ENCODE peak calls at places on chromosomes 16 and 17, in nine cellular contexts. W is endothelial cell, P is tibial artery, Z is mammary epithelial cell, X is mucosa of descending colon, I is AG04450, L is cardiac muscle cell, O is HL-60, Y is heart right ventricle. F is an unnamed sample.

GRCh38 chr17:67779098-67779672 is 46.1 kb upstream of the BPTF start:
- DNase-seq in W (peak), P (peak), Z (peak), X (peak), I (no peak), L (peak), O (peak), Y (peak), F (no peak)

GRCh38 chr17:77741109-77741508 is 217.4 kb upstream of the TNRC6C start:
- DNase-seq in W (no peak), P (no peak), Z (no peak), X (no peak), I (no peak), L (no peak), O (peak), Y (no peak), F (no peak)

GRCh38 chr17:42285346-42286050 is 2.8 kb upstream of the STAT5A start:
- DNase-seq in W (no peak), P (no peak), Z (no peak), X (no peak), I (no peak), L (no peak), O (no peak), Y (no peak), F (no peak)

GRCh38 chr16:86346034-86346433 is 164.3 kb upstream of the FOXF1 start:
- DNase-seq in W (no peak), P (no peak), Z (no peak), X (no peak), I (no peak), L (no peak), O (no peak), Y (no peak), F (no peak)

GRCh38 chr17:57954421-57955182 is 610 bp downstream of the CUEDC1 start:
- DNase-seq in W (peak), P (peak), Z (no peak), X (peak), I (no peak), L (peak), O (no peak), Y (peak), F (no peak)

GRCh38 chr17:40895106-40895730 is 10.2 kb upstream of the KRT20 start:
- DNase-seq in W (no peak), P (no peak), Z (no peak), X (no peak), I (no peak), L (no peak), O (peak), Y (no peak), F (no peak)

GRCh38 chr16:87790278-87791023 is 24.7 kb upstream of the KLHDC4 start:
- DNase-seq in W (no peak), P (peak), Z (peak), X (no peak), I (no peak), L (no peak), O (no peak), Y (peak), F (no peak)

GRCh38 chr16:3131755-3132377 is 3.0 kb upstream of the ZNF213 start:
- DNase-seq in W (peak), P (no peak), Z (no peak), X (peak), I (no peak), L (peak), O (peak), Y (no peak), F (no peak)

GRCh38 chr17:12961655-12962054 is 56.2 kb downstream of the ELAC2 start:
- DNase-seq in W (no peak), P (no peak), Z (no peak), X (no peak), I (no peak), L (no peak), O (no peak), Y (no peak), F (no peak)

GRCh38 chr16:84849751-84850150 is 30.0 kb downstream of the CRISPLD2 start:
- DNase-seq in W (no peak), P (no peak), Z (no peak), X (no peak), I (no peak), L (no peak), O (no peak), Y (no peak), F (no peak)

GRCh38 chr17:18181358-18181757 is 2.3 kb upstream of the ALKBH5 start:
- DNase-seq in W (no peak), P (no peak), Z (peak), X (no peak), I (no peak), L (no peak), O (no peak), Y (no peak), F (no peak)

GRCh38 chr17:41772586-41773189 is 13.8 kb downstream of the JUP start:
- DNase-seq in W (no peak), P (no peak), Z (no peak), X (peak), I (no peak), L (no peak), O (no peak), Y (no peak), F (no peak)

GRCh38 chr16:84843149-84844048 is 23.6 kb downstream of the CRISPLD2 start:
- DNase-seq in W (no peak), P (no peak), Z (no peak), X (no peak), I (no peak), L (no peak), O (no peak), Y (no peak), F (no peak)

DNA sequence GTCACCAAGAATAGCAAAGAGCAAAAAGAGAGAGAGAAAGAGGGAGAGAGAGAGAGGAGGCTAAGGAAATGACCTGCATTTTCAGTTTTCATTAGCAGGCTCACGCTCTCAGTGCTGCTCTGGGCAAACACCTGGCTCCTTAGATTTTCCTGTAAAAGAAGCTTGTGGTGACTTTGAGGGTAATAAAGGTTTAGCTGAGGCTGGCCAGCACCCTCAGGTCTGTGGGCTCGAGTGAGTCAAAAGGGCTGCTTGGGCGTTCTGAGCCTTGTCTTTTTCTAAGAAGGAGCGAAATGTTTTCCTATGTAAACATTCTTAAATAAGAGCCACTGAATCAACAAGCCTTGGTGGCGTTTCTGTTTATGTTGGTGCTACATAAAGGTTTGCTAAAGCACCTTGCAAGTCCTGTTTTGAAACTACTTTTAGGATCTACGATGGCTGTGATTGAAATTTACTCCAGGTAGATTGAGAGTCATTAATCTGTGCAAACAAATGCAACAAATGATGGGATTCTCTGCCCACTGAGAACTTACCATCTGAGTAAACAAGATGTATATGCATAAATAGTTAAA is 38.8 kb downstream of the SHISA6 start:
- DNase-seq in W (no peak), P (no peak), Z (no peak), X (no peak), I (no peak), L (no peak), O (no peak), Y (no peak), F (no peak)
- TF ChIP-seq CTCF in W (no peak), P (no peak), Z (no peak), X (no peak), I (no peak), L (no peak), O (no peak), Y (no peak), F (no peak)

DNA sequence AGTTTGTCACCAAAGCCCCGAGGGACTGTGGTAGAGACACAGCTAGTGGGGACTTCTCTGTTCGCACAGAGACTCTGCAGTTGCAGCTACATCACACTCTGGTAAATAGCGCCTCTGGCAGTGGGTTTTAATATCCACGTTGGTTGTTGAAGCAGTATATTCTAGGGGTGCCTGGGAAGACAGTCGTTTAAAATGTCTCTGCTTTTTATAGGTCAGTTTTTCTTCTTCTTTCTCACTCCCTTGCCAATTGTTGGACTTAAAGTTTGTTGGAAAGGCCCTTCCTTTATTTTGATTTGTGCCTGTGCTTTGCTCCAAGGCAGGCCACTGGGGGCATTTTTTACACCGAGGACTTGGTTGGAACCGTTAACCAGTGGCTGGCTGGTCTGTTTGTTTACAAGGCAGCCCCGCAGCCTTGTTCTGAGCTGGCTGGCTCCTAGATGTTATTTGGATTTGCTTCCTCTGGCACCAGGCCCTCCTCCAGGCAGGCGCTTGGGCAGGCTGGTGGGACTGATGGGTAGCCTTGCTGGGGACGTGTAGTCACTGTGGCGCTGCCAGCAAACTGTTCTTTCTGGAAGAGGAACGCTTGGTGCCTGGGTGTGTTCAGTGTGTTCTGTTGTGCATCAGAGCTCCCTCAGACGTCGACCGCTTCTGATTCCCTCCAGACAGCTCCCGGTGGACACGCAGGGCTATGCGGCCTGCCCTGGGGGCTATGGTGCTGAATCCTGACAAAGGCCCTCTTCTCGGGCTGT is 218.2 kb upstream of the CHMP6 start:
- DNase-seq in W (no peak), P (peak), Z (no peak), X (no peak), I (no peak), L (no peak), O (no peak), Y (peak), F (no peak)
- TF ChIP-seq CTCF in W (no peak), P (no peak), Z (no peak), X (no peak), I (peak), L (no peak), O (no peak), Y (no peak), F (no peak)

GRCh38 chr16:12255919-12256665 is 279.6 kb downstream of the SNX29 start:
- DNase-seq in W (no peak), P (no peak), Z (peak), X (no peak), I (no peak), L (no peak), O (no peak), Y (no peak), F (no peak)
- TF ChIP-seq CTCF in W (no peak), P (no peak), Z (no peak), X (no peak), I (no peak), L (no peak), O (no peak), Y (no peak), F (no peak)

DNA sequence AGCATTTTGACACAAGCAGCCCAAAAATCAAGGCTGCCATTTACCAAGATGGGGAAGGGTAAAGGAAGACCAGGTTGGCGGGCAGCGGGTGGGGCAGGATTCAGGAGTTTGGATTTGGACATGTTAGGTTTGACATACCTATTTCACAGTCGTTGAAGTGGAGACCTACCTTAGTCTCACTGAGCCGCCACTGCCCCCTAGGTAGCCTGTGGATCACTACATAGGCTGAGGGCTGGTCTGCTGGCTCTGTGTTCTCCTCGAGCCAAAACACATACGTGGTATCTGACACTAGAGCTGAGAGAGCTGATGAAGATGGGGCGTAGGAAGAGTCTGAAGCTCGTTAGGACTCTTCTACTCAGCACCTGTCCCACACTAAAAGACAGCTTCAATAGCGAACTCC is 115.1 kb downstream of the HIC1 start:
- DNase-seq in W (peak), P (no peak), Z (no peak), X (peak), I (no peak), L (no peak), O (no peak), Y (no peak), F (no peak)
- TF ChIP-seq CTCF in W (no peak), P (no peak), Z (no peak), X (no peak), I (peak), L (peak), O (no peak), Y (no peak), F (peak)

GRCh38 chr16:19419691-19420060 is 2.0 kb downstream of the TMC5 start:
- DNase-seq in W (no peak), P (no peak), Z (peak), X (no peak), I (no peak), L (no peak), O (no peak), Y (no peak), F (no peak)
- TF ChIP-seq CTCF in W (no peak), P (no peak), Z (no peak), X (no peak), I (no peak), L (no peak), O (no peak), Y (no peak), F (no peak)

GRCh38 chr16:1432388-1433262 is 1.7 kb downstream of the PERCC1 start:
- DNase-seq in W (no peak), P (no peak), Z (no peak), X (no peak), I (no peak), L (no peak), O (no peak), Y (peak), F (no peak)

GRCh38 chr16:1431497-1432270 is 806 bp downstream of the PERCC1 start:
- DNase-seq in W (no peak), P (no peak), Z (no peak), X (no peak), I (no peak), L (no peak), O (no peak), Y (no peak), F (no peak)

GRCh38 chr16:1430214-1430758 is 592 bp upstream of the PERCC1 start:
- DNase-seq in W (no peak), P (no peak), Z (no peak), X (no peak), I (no peak), L (no peak), O (no peak), Y (no peak), F (no peak)

GRCh38 chr16:1429631-1430030 is 1.2 kb upstream of the PERCC1 start:
- DNase-seq in W (no peak), P (no peak), Z (no peak), X (no peak), I (no peak), L (no peak), O (no peak), Y (no peak), F (no peak)

DNA sequence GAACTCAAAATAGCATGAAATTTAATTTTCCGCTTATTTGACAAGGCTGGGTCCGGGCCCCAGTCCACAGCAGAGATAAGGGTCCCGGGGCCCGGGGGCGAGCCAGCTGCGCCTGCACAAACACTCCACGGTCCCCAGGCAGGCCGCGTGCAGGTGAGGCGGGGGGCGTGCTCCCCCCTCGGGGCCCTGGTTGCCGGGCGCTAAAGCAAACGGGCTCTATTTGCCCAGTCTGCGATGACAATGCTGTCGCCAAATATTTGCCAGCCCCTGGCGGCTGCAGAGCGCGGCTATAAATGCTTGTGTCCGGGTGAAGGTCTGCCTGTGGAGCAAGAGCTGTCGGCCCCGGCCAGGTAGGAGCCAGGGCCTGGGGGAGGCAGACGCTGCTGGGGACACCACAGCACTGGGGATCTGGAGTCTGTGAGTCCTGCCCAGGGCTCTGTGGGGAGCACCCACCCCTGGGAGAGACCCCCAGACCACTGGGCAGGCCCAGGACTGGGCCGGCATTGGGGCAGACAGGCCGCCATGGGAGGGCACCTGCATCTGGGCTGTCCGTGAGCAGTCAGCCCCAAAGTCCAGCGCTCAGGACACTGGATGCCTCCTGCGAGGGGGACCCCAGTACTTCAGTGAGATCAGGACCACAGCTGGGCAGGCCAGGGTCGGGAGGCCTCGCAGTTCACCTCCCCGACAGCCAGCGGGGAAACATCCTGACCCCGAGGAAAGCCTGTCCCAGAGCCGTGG is at the start of gene PERCC1:
- DNase-seq in W (no peak), P (no peak), Z (no peak), X (no peak), I (no peak), L (no peak), O (no peak), Y (no peak), F (peak)
- TF ChIP-seq CTCF in W (no peak), P (no peak), Z (no peak), X (no peak), I (no peak), L (no peak), O (no peak), Y (no peak), F (peak)

F was measured in progenitor cell of endocrine pancreas.